ENCODE peak calls at places on chromosomes 7 and 10, in seven cellular contexts. V is right lobe of liver, S is dorsolateral prefrontal cortex, Y is brain microvascular endothelial cell, J is ovary, Z is kidney, O is astrocyte. C is an unnamed sample.
A peak's percentile ranks its signal among the peaks of the same experiment; 100 is the strongest.

GRCh38 chr10:20870839-20871238 is 26.3 kb downstream of the NEBL start:
- DNase-seq in V (no peak), S (no peak), Y (no peak), J (no peak), Z (no peak), O (no peak), C (no peak)

GRCh38 chr10:125113661-125114388 is 46.5 kb downstream of the CTBP2 start:
- DNase-seq in V (no peak), S (no peak), Y (peak; percentile 57), J (no peak), Z (no peak), O (peak; percentile 77), C (no peak)

GRCh38 chr7:87599336-87599735 is 1.3 kb downstream of the ABCB1 start:
- DNase-seq in V (no peak), S (no peak), Y (no peak), J (no peak), Z (peak; percentile 22), O (no peak), C (no peak)

GRCh38 chr7:129665013-129665401 is 53.5 kb downstream of the NRF1 start:
- DNase-seq in V (no peak), S (no peak), Y (peak; percentile 97), J (peak; percentile 34), Z (no peak), O (peak; percentile 96), C (peak; percentile 82)

GRCh38 chr7:55147736-55148135 is 128.9 kb downstream of the EGFR start:
- DNase-seq in V (no peak), S (no peak), Y (no peak), J (no peak), Z (no peak), O (no peak), C (no peak)

GRCh38 chr7:116367171-116367813 is 132.2 kb upstream of the CAV2 start:
- DNase-seq in V (no peak), S (no peak), Y (no peak), J (no peak), Z (no peak), O (no peak), C (no peak)

GRCh38 chr7:83355143-83355542 is 192.5 kb upstream of the PCLO start:
- DNase-seq in V (no peak), S (no peak), Y (no peak), J (no peak), Z (no peak), O (no peak), C (peak; percentile 55)

GRCh38 chr7:20651960-20652544 is 36.6 kb downstream of the ABCB5 start:
- DNase-seq in V (no peak), S (no peak), Y (peak; percentile 20), J (no peak), Z (no peak), O (peak; percentile 25), C (no peak)

GRCh38 chr7:64667311-64667710 is 1.4 kb downstream of the ZNF107 start:
- DNase-seq in V (no peak), S (no peak), Y (no peak), J (no peak), Z (no peak), O (no peak), C (no peak)

GRCh38 chr7:27149817-27150567 is 2.4 kb downstream of the HOXA3 start:
- DNase-seq in V (no peak), S (no peak), Y (no peak), J (no peak), Z (peak; percentile 74), O (no peak), C (peak; percentile 13)

GRCh38 chr10:73088304-73088703 is 8.4 kb downstream of the P4HA1 start:
- DNase-seq in V (no peak), S (no peak), Y (no peak), J (no peak), Z (no peak), O (no peak), C (no peak)

GRCh38 chr7:80324032-80324431 is 187.8 kb downstream of the GNAT3 start:
- DNase-seq in V (no peak), S (no peak), Y (peak; percentile 77), J (no peak), Z (no peak), O (peak; percentile 87), C (peak; percentile 97)

GRCh38 chr7:99693427-99694200 is 13.8 kb upstream of the CYP3A5 start:
- DNase-seq in V (peak; percentile 80), S (no peak), Y (no peak), J (no peak), Z (no peak), O (no peak), C (no peak)

GRCh38 chr7:140881507-140882228 is 43.1 kb downstream of the BRAF start:
- DNase-seq in V (no peak), S (no peak), Y (no peak), J (no peak), Z (no peak), O (no peak), C (no peak)

GRCh38 chr10:104122273-104123107 is 519 bp downstream of the SFR1 start:
- DNase-seq in V (no peak), S (no peak), Y (no peak), J (no peak), Z (no peak), O (no peak), C (no peak)

DNA sequence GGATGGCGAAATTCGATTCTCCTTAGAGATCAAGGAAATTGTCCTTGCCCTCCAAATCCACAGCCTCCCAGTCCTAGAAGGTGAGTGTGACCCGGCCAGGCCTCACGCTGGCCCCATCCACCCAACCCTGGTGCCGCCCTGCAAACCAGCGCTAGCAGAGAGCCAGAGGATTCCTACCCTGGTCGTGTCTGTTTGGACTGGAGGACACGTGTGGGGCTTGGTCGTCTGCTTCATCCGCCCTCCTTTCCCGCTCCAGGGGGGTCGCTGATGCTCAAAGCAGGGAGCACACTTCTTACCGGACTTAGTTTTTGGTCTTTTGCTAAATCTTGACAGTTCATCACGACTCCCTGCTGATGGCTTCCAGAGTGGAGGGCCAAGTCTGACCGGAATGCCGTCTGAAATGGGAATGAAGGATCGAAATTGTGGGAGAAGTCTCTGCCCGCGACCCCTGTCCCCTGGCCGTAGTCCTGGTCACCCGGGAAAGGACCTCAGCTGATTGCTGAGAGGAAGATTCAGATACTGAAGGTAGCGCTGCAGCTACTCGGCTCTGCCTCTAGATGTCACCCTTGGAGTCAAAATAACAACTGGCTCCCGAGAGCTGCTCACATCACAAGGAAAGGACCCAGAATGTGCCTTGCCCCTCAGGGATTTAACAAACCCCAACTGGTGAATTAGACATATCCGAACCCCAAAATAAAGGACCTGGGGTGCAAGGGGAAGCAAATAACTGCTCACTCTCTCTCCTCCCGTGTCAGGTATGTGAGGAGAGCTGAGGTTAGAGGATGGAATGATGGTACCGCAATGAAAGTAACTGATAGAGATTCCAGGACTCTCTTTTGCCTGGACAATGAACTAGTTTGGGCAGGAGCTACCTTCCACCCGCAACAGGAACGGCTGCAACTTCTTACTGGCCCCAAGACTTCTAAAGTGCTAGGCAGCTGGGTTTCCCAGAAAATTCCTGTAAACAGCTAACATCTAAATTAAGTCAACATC is 23.5 kb upstream of the ORC5 start:
- DNase-seq in V (no peak), S (peak; percentile 46), Y (peak; percentile 54), J (peak; percentile 37), Z (no peak), O (peak; percentile 31), C (peak; percentile 44)
- TF ChIP-seq CTCF in V (peak; percentile 64), S (peak; percentile 82), Y (peak; percentile 94), J (peak; percentile 44), Z (peak; percentile 71), O (peak; percentile 77), C (peak; percentile 76)

GRCh38 chr10:78511324-78512204 is 477.9 kb downstream of the RPS24 start:
- DNase-seq in V (no peak), S (no peak), Y (no peak), J (no peak), Z (no peak), O (no peak), C (no peak)

GRCh38 chr10:78513330-78513729 is 479.7 kb downstream of the RPS24 start:
- DNase-seq in V (no peak), S (no peak), Y (no peak), J (no peak), Z (no peak), O (peak; percentile 71), C (no peak)

GRCh38 chr10:78513986-78514385 is 480.3 kb downstream of the RPS24 start:
- DNase-seq in V (no peak), S (no peak), Y (no peak), J (no peak), Z (no peak), O (no peak), C (no peak)

GRCh38 chr10:78510566-78511323 is 477.1 kb downstream of the RPS24 start:
- DNase-seq in V (no peak), S (no peak), Y (no peak), J (no peak), Z (peak; percentile 82), O (no peak), C (no peak)

DNA sequence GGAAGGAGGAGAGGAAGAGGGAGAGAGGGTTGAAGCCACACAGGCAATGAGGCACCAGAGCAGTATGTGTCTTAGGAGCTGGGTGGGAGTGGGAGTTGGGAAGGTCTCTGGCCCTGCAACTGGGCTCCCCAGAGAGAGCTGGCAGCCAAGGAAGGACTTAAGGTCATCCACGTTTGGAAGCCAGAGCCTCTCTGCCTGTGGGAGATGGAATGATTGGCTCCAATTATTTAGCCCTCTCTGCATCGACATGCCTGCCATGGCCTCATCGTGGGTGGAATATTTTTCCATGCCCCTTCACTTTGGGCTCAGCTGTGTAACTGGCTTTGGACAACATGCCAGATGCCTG is 478.5 kb downstream of the RPS24 start:
- DNase-seq in V (no peak), S (no peak), Y (no peak), J (no peak), Z (no peak), O (no peak), C (no peak)
- H3K27ac ChIP-seq in V (no peak overlapping the region), S (no peak overlapping the region), Y (no peak overlapping the region), J (peak overlapping the region; percentile 6), Z (no peak overlapping the region), O (no peak overlapping the region), C (no peak overlapping the region)

GRCh38 chr10:118712080-118712479 is 42.7 kb downstream of the CACUL1 start:
- DNase-seq in V (no peak), S (no peak), Y (no peak), J (no peak), Z (no peak), O (no peak), C (no peak)

GRCh38 chr10:118710487-118710886 is 44.3 kb downstream of the CACUL1 start:
- DNase-seq in V (no peak), S (no peak), Y (no peak), J (no peak), Z (no peak), O (no peak), C (no peak)

GRCh38 chr10:118708571-118708970 is 46.2 kb downstream of the CACUL1 start:
- DNase-seq in V (no peak), S (no peak), Y (no peak), J (no peak), Z (no peak), O (no peak), C (no peak)

GRCh38 chr10:118712930-118713634 is 41.7 kb downstream of the CACUL1 start:
- DNase-seq in V (no peak), S (no peak), Y (no peak), J (no peak), Z (no peak), O (no peak), C (no peak)
- TF ChIP-seq CTCF in V (no peak), S (peak; percentile 18), Y (peak; percentile 53), J (no peak), Z (no peak), O (no peak), C (peak; percentile 34)

DNA sequence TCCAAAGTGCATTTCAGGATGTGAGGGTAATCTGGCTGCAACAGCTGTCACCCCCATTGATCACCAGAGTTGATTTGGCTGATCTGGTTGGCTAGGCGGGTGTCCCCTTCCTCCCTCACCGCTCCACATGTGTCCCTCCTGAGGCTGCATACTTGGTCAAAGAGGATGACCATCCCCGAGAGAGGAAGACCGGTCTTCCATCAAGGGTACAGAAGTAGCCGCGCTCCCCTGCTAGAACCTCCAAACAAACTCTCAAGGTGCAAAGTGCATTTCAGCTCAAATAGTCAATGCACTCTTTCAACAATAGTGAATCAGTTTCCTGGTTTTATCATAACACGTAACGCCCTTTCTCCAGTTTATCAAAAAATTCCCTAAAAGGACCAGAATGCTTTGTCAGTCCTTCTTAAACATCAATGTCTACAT is 44.6 kb downstream of the CARD11 start:
- DNase-seq in V (no peak), S (no peak), Y (no peak), J (no peak), Z (peak; percentile 12), O (no peak), C (no peak)
- H3K27ac ChIP-seq in V (no peak overlapping the region), S (no peak overlapping the region), Y (no peak overlapping the region), J (no peak overlapping the region), Z (no peak overlapping the region), O (no peak overlapping the region), C (no peak overlapping the region)

C was measured in foreskin keratinocyte.